ENCODE peak calls at places on chromosomes 5 and 9, in six cellular contexts. F is cardiac fibroblast, E is bronchial epithelial cell, D is HCT116, Z is gastrocnemius medialis, C is psoas muscle. X is an unnamed sample.

GRCh38 chr5:39201160-39201794 is 18.1 kb downstream of the FYB1 start:
- DNase-seq in C (no peak), F (no peak), E (no peak), D (no peak), Z (no peak), X (no peak)

GRCh38 chr9:96136992-96137665 is 164.8 kb downstream of the HSD17B3 start:
- DNase-seq in D (no peak), C (no peak), E (peak; percentile 11), F (peak; percentile 57), Z (peak; percentile 12), X (no peak)

GRCh38 chr9:126927419-126927818 is 12.8 kb downstream of the RALGPS1 start:
- DNase-seq in D (no peak), E (no peak), Z (no peak), C (no peak), F (no peak), X (no peak)

GRCh38 chr9:126117631-126118030 is 209.0 kb upstream of the MVB12B start:
- DNase-seq in D (no peak), E (no peak), Z (no peak), F (no peak), C (no peak), X (no peak)

GRCh38 chr5:56815657-56816545 is 552 bp downstream of the MAP3K1 start:
- DNase-seq in C (peak; percentile 41), Z (no peak), E (no peak), F (no peak), D (no peak), X (peak; percentile 34)

GRCh38 chr9:35729700-35730485 is 2.1 kb downstream of the TLN1 start:
- DNase-seq in C (peak; percentile 56), F (peak; percentile 89), Z (peak; percentile 19), E (peak; percentile 81), D (peak; percentile 21), X (peak; percentile 61)

GRCh38 chr5:6544561-6544935 is 88.3 kb downstream of the NSUN2 start:
- DNase-seq in D (no peak), F (no peak), C (no peak), E (no peak), Z (no peak), X (no peak)

GRCh38 chr9:130635306-130635705 is 29.1 kb upstream of the PRDM12 start:
- DNase-seq in C (no peak), D (no peak), Z (no peak), E (no peak), F (no peak), X (no peak)

GRCh38 chr5:61279725-61280124 is 52.3 kb upstream of the ZSWIM6 start:
- DNase-seq in D (no peak), E (no peak), C (no peak), Z (no peak), F (no peak), X (no peak)

GRCh38 chr9:93573204-93573828 is 3.1 kb upstream of the PHF2 start:
- DNase-seq in C (no peak), F (no peak), E (no peak), Z (no peak), D (no peak), X (no peak)

GRCh38 chr5:103014983-103015382 is 105.0 kb downstream of the GIN1 start:
- DNase-seq in D (no peak), Z (no peak), F (peak; percentile 52), C (no peak), E (no peak), X (no peak)

GRCh38 chr5:169350759-169351240 is 49.9 kb upstream of the SLIT3 start:
- DNase-seq in F (peak; percentile 97), Z (no peak), E (peak; percentile 99), C (peak; percentile 24), D (peak; percentile 13), X (peak; percentile 10)

GRCh38 chr5:150946351-150946905 is 41.6 kb upstream of the ZNF300 start:
- DNase-seq in F (peak; percentile 94), Z (peak; percentile 53), D (no peak), C (peak; percentile 87), E (peak; percentile 52), X (peak; percentile 92)

GRCh38 chr9:14383296-14383695 is 69.4 kb upstream of the NFIB start:
- DNase-seq in Z (peak; percentile 15), D (no peak), C (no peak), E (peak; percentile 30), F (peak; percentile 59), X (no peak)

GRCh38 chr5:80215523-80215922 is 40.3 kb downstream of the SERINC5 start:
- DNase-seq in C (no peak), D (no peak), Z (no peak), E (no peak), F (no peak), X (no peak)

GRCh38 chr5:132087176-132087575 is 13.6 kb downstream of the CSF2 start:
- DNase-seq in Z (no peak), F (no peak), D (no peak), E (no peak), C (no peak), X (no peak)

GRCh38 chr5:111999286-111999685 is 242.3 kb upstream of the NREP start:
- DNase-seq in Z (no peak), F (peak; percentile 82), C (no peak), E (no peak), D (no peak), X (no peak)

GRCh38 chr5:6403416-6403815 is 25.1 kb upstream of the MED10 start:
- DNase-seq in E (no peak), D (no peak), Z (no peak), C (no peak), F (no peak), X (no peak)

GRCh38 chr9:33442125-33442524 is 5.3 kb downstream of the AQP3 start:
- DNase-seq in D (no peak), Z (no peak), E (no peak), F (no peak), C (no peak), X (no peak)

GRCh38 chr5:52728201-52728600 is 59.5 kb upstream of the ITGA1 start:
- DNase-seq in C (no peak), D (no peak), E (peak; percentile 58), Z (no peak), F (peak; percentile 25), X (no peak)

GRCh38 chr9:77750284-77750683 is 102.2 kb upstream of the GNA14 start:
- DNase-seq in E (peak; percentile 17), Z (no peak), F (peak; percentile 71), D (no peak), C (no peak), X (no peak)

GRCh38 chr9:35771524-35771923 is 17.4 kb upstream of the MSMP start:
- DNase-seq in F (peak; percentile 63), E (peak; percentile 36), C (no peak), Z (no peak), D (no peak), X (no peak)

GRCh38 chr5:132770476-132771159 is 6.4 kb downstream of the SEPTIN8 start:
- DNase-seq in E (no peak), F (peak; percentile 38), C (no peak), D (no peak), Z (peak; percentile 18), X (no peak)

GRCh38 chr5:135443329-135443960 is 3.7 kb downstream of the DCANP1 start:
- DNase-seq in C (no peak), Z (no peak), E (no peak), F (no peak), D (no peak), X (no peak)

DNA sequence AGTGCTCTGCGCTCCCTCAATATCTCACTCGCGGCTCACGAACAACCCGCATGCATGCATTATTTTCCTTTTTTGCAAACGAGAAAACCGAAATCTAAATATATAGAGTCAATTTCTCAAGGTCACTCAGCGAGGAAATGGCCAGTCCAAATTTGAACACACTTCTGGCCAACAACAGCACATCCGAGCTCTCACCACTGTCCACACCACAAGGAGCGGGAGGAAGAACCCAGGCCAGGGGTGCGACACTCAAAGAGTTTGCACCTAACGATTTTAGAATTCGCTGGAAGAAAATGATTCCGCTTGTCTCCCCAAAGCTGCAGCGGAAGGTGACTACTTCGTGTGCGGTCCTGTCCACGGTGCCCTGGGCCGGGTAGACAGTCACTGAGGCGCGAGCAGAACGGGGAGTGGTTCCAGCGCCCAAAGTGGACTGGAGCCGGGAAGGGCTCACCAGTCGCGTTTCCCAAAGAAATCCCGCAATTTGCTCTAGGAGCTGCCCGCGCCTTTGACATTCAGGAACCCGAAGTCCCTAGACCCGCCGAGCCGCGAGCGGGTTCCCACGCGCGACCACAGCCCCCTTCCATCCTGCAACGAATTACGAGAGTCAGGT is 1.1 kb upstream of the TLX3 start:
- DNase-seq in Z (no peak), E (no peak), D (no peak), F (no peak), C (no peak), X (no peak)
- H3K4me3 ChIP-seq in Z (no peak overlapping the region), E (no peak overlapping the region), D (peak overlapping the region; percentile 50), F (no peak overlapping the region), C (no peak overlapping the region), X (no peak overlapping the region)

GRCh38 chr9:124975131-124975530 is 34.2 kb upstream of the GOLGA1 start:
- DNase-seq in Z (no peak), D (no peak), E (no peak), C (no peak), F (peak; percentile 19), X (no peak)

GRCh38 chr9:124972241-124972770 is 31.4 kb upstream of the GOLGA1 start:
- DNase-seq in Z (no peak), C (no peak), F (no peak), D (no peak), E (no peak), X (no peak)

GRCh38 chr9:124969401-124969800 is 28.5 kb upstream of the GOLGA1 start:
- DNase-seq in C (no peak), Z (no peak), F (no peak), E (no peak), D (no peak), X (no peak)

GRCh38 chr9:124968238-124968637 is 27.4 kb upstream of the GOLGA1 start:
- DNase-seq in Z (no peak), E (no peak), C (no peak), D (no peak), F (no peak), X (no peak)

DNA sequence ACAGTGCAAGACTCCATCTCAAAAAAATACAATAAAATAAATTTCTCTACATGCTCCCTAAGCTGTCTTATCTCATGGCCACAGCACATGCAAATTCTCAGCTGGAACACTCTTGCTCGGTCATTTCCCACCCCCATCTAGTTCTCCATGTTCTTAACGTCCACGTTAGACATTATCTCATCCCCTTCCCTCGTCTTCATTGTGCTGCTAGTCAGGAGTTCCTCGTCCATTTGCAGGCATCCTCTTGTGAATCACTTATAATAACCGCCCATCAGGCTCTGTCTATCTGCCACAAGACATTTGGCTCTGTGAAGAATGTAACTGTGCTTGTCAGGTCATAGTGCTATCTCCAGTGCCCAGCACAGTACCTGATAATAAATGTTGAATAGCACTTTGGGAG is 32.9 kb upstream of the GOLGA1 start:
- DNase-seq in D (no peak), E (no peak), C (no peak), Z (no peak), F (no peak), X (no peak)
- TF ChIP-seq CTCF in D (no peak), E (no peak), C (no peak), Z (no peak), F (no peak), X (no peak)

GRCh38 chr5:23763170-23763569 is 255.8 kb downstream of the PRDM9 start:
- DNase-seq in E (no peak), F (no peak), Z (no peak), D (no peak), C (no peak), X (no peak)
- H3K4me3 ChIP-seq in E (no peak overlapping the region), F (no peak overlapping the region), Z (no peak overlapping the region), D (no peak overlapping the region), C (no peak overlapping the region), X (no peak overlapping the region)

DNA sequence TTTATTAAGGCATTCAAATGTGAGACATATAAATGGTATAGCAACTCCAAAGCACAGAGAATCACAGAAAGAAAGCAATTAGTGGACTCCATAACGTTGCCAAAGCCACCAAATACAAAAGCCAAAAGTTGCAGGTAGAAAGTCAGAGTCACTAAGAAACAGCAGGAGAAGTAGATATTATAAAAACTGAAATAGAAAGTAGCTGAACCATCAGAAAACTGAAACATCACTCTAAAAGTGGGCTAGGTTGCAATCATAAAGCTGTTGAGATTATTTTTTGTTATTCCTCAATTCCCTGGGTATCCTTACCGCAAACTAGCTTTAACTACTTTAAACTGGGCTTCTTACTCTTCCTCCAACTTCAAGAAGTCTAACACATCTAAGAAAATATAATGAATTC is 108.1 kb upstream of the ARRDC3 start:
- DNase-seq in Z (no peak), E (no peak), F (no peak), D (no peak), C (no peak), X (no peak)
- TF ChIP-seq CTCF in Z (no peak), E (no peak), F (no peak), D (no peak), C (no peak), X (no peak)

X was measured in heart right ventricle.